ENCODE peak calls at places on chromosomes 6 and 20, in six cellular contexts. C is HepG2, Z is A549, F is endothelial cell of umbilical vein, B is K562, T is GM12878. S is an unnamed sample.

GRCh38 chr6:109242923-109243322 is 139.3 kb downstream of the CD164 start:
- DNase-seq in T (no peak), Z (no peak), F (no peak), B (no peak), C (no peak), S (no peak)

GRCh38 chr6:57313711-57314471 is 3.5 kb upstream of the PRIM2 start:
- DNase-seq in C (no peak), T (no peak), Z (peak), F (peak), B (no peak), S (no peak)

GRCh38 chr6:164097557-164098398 is 683.3 kb downstream of the QKI start:
- DNase-seq in T (no peak), Z (no peak), C (no peak), B (no peak), F (peak), S (peak)

GRCh38 chr6:110873981-110874879 is at the start of gene AMD1:
- DNase-seq in B (peak), C (peak), T (peak), Z (peak), F (peak), S (peak)

GRCh38 chr20:25279403-25279802 is 31.5 kb downstream of the PYGB start:
- DNase-seq in Z (no peak), C (no peak), B (no peak), T (no peak), F (no peak), S (no peak)

GRCh38 chr6:113359155-113360140 is 497.7 kb upstream of the MARCKS start:
- DNase-seq in B (no peak), Z (peak), C (no peak), T (no peak), F (peak), S (no peak)

GRCh38 chr20:41889871-41890224 is 271.7 kb upstream of the CHD6 start:
- DNase-seq in B (no peak), Z (no peak), C (no peak), T (no peak), F (no peak), S (no peak)

GRCh38 chr6:35327349-35328027 is 14.9 kb upstream of the PPARD start:
- DNase-seq in Z (peak), B (peak), C (peak), T (no peak), F (peak), S (peak)

GRCh38 chr6:16505711-16506362 is 255.4 kb downstream of the ATXN1 start:
- DNase-seq in F (peak), B (no peak), C (no peak), T (no peak), Z (no peak), S (no peak)

GRCh38 chr20:51767018-51767866 is 948 bp downstream of the ATP9A start:
- DNase-seq in T (no peak), C (peak), Z (peak), B (peak), F (peak), S (no peak)

GRCh38 chr6:166435574-166435973 is 52.8 kb upstream of the MPC1 start:
- DNase-seq in Z (no peak), C (no peak), F (no peak), B (no peak), T (no peak), S (peak)

GRCh38 chr6:40763001-40763400 is 175.8 kb upstream of the LRFN2 start:
- DNase-seq in Z (no peak), F (no peak), C (no peak), B (no peak), T (no peak), S (no peak)

GRCh38 chr20:11791316-11792228 is 126.1 kb upstream of the BTBD3 start:
- DNase-seq in B (no peak), T (no peak), F (no peak), C (no peak), Z (peak), S (no peak)

GRCh38 chr6:21826031-21826430 is 232.5 kb downstream of the SOX4 start:
- DNase-seq in B (no peak), Z (peak), F (no peak), C (peak), T (no peak), S (no peak)

GRCh38 chr6:117558818-117559217 is 43.5 kb downstream of the GOPC start:
- DNase-seq in F (no peak), Z (no peak), C (no peak), B (no peak), T (no peak), S (no peak)

GRCh38 chr6:150253489-150253888 is 110.6 kb downstream of the PPP1R14C start:
- DNase-seq in Z (no peak), B (no peak), T (no peak), C (no peak), F (no peak), S (no peak)

GRCh38 chr20:47071646-47072185 is 177.1 kb downstream of the EYA2 start:
- DNase-seq in F (no peak), T (no peak), C (no peak), Z (no peak), B (no peak), S (no peak)

GRCh38 chr6:36840471-36841461 is 1.5 kb upstream of the CPNE5 start:
- DNase-seq in T (no peak), F (no peak), C (peak), B (no peak), Z (no peak), S (peak)

GRCh38 chr20:10249048-10249770 is 30.6 kb downstream of the SNAP25 start:
- DNase-seq in C (no peak), F (no peak), T (no peak), Z (peak), B (no peak), S (no peak)

GRCh38 chr6:84762220-84762940 is 2.0 kb downstream of the TBX18 start:
- DNase-seq in C (no peak), Z (peak), B (peak), T (no peak), F (peak), S (no peak)

GRCh38 chr6:6810727-6811126 is 222.2 kb downstream of the LY86 start:
- DNase-seq in B (no peak), F (no peak), Z (no peak), T (no peak), C (no peak), S (no peak)

GRCh38 chr6:16200231-16200941 is 38.0 kb upstream of the GMPR start:
- DNase-seq in F (no peak), Z (no peak), B (no peak), C (no peak), T (no peak), S (no peak)

GRCh38 chr20:36885355-36885754 is 9.4 kb downstream of the TLDC2 start:
- DNase-seq in F (no peak), Z (peak), C (no peak), B (peak), T (no peak), S (no peak)

GRCh38 chr20:48919336-48919881 is 2.1 kb upstream of the ARFGEF2 start:
- DNase-seq in C (no peak), T (no peak), Z (no peak), F (no peak), B (no peak), S (no peak)

GRCh38 chr20:48920527-48921167 is 864 bp upstream of the ARFGEF2 start:
- DNase-seq in T (no peak), F (no peak), Z (no peak), C (no peak), B (no peak), S (no peak)

GRCh38 chr20:48921883-48922867 is 664 bp downstream of the ARFGEF2 start:
- DNase-seq in T (no peak), B (peak), C (peak), F (peak), Z (peak), S (peak)

GRCh38 chr20:48921168-48921882 is at the start of gene ARFGEF2:
- DNase-seq in Z (peak), F (peak), C (peak), T (peak), B (peak), S (peak)

DNA sequence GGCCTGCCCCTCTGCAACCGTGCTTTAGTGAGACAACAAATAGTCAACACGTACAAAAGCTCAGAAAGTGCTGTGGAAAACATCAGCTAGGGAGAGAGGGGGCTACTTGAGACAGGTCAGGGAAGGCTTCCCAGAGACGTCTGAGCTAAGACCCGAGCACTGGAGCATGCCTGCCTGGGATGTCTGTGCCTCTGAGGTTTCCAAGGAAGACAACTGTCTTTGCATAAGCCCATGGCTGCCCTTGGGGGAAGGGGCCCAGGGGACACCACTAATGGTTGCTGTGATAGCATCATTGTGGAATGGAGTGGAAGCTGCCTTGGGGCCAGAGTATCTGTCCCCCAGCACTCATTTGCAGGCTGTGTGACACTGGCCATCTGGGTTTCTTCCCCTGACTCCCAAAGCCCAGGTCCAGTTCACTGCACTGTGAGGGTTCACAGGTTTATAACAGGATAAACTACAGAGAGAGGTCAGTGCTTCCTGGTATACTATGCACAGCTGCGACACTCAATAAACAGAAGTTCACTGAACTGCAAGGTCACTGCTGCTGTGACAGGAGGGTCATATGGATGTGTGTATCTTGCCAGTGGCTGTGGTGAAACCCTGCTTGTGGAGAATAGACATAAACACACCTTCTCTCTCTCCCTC is 1.5 kb upstream of the ARFGEF2 start:
- DNase-seq in C (peak), F (no peak), B (no peak), Z (no peak), T (no peak), S (peak)
- H3K4me3 ChIP-seq in C (no peak), F (no peak), B (no peak), Z (peak), T (no peak), S (no peak)

GRCh38 chr6:101740631-101741030 is 347.1 kb downstream of the GRIK2 start:
- DNase-seq in F (no peak), T (no peak), B (no peak), Z (no peak), C (no peak), S (no peak)
- TF ChIP-seq MYC in F (no peak), T (no peak), B (no peak), Z (no peak), C (no peak), S (no peak)

GRCh38 chr6:88963139-88964090 is at the start of gene RNGTT:
- DNase-seq in F (peak), T (peak), C (peak), Z (peak), B (peak), S (peak)
- TF ChIP-seq POLR2A in F (peak), T (peak), C (peak), Z (peak), B (peak), S (peak)

GRCh38 chr6:137849709-137850093 is 17.4 kb upstream of the TNFAIP3 start:
- DNase-seq in F (no peak), Z (no peak), T (no peak), C (no peak), B (no peak), S (no peak)

GRCh38 chr6:137848672-137849071 is 18.4 kb upstream of the TNFAIP3 start:
- DNase-seq in C (peak), F (no peak), T (no peak), Z (no peak), B (no peak), S (no peak)

GRCh38 chr6:137847748-137848147 is 19.3 kb upstream of the TNFAIP3 start:
- DNase-seq in Z (no peak), B (no peak), T (no peak), C (no peak), F (no peak), S (no peak)

GRCh38 chr6:137850137-137850714 is 16.8 kb upstream of the TNFAIP3 start:
- DNase-seq in B (no peak), T (no peak), F (no peak), C (no peak), Z (no peak), S (no peak)

DNA sequence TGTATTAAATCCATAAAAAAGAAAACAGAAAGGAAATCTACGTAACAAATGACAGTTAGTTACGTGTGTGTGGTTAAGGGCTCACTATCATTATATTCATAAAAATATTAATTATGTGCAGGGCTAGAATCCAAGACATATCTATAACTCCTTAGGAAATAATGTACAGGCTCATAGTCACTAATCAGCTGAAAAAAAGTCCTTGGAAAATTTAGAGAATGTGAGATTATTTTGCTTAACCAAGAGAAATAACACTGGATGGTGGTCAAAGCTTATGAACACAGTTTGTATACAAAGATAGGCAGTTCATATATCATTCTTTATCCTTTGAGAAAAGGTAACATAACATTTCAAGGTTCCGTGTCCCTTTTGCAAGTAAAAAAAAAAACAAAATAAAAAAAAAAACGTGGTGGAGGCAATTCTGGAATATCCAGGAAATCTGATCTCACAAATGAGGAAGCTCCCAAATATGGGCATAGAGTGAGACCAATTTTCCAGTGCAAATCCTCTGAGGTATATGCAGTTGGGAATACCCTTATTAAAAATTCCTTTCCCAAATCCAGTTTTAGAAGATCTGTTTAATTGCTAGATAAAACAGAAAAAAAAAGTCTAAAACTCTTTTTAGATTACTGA is 17.9 kb upstream of the TNFAIP3 start:
- DNase-seq in F (no peak), B (no peak), T (no peak), Z (no peak), C (no peak), S (no peak)
- H3K4me3 ChIP-seq in F (no peak), B (no peak), T (no peak), Z (no peak), C (no peak), S (no peak)

DNA sequence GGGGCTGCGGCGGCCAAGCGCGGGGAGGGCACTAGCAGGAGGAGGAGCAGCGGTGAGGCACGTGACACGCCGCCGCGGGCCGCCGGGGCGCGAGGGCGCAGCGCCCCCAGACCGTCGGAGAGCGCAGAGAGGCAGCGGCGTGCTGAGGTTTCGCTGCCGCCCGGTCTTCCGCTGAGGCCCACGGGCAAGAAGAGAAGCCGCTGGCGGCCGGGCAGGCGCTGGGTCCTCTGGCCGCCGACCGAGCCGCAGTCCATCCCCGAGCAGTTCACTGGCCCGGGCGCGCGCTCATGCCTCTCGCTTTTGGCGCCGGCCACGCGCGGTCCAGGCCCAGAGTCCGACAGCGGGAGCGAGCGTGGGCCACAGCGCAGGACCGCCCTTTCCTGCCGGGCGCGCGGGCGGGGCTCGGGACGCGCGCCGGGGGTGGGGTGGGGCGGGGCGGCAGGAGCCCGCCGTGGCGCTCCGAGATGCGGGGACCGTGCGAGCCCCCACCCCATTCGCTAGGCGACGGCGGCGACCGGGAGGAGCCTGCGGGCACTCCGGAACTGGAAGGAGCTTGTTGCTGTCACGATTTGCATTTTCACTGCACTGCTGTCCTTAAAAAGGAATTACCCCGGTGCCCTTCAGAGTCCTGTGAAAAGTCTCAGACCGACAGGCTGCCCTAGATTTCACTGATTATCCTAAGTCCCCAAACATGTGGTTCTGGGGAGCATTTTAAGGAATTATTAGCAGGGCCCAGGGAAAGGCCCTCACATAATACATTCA is at the start of gene MCUR1:
- DNase-seq in B (peak), Z (peak), F (peak), T (peak), C (peak), S (peak)
- TF ChIP-seq MYC in B (no peak), Z (peak), F (no peak), T (peak), C (peak), S (no peak)

GRCh38 chr20:63696628-63697356 is at the start of gene TNFRSF6B:
- DNase-seq in C (no peak), T (no peak), F (peak), B (no peak), Z (no peak), S (no peak)
- TF ChIP-seq POLR2A in C (no peak), T (peak), F (peak), B (peak), Z (no peak), S (peak)

GRCh38 chr6:106716966-106717365 is 87.6 kb downstream of the QRSL1 start:
- DNase-seq in Z (no peak), F (no peak), B (no peak), C (no peak), T (no peak), S (no peak)
- H3K4me3 ChIP-seq in Z (no peak), F (no peak), B (no peak), C (no peak), T (no peak), S (no peak)

GRCh38 chr20:38651562-38651961 is 50.0 kb downstream of the ARHGAP40 start:
- DNase-seq in F (no peak), Z (no peak), T (no peak), B (no peak), C (no peak), S (no peak)

GRCh38 chr20:38650010-38650409 is 48.4 kb downstream of the ARHGAP40 start:
- DNase-seq in T (no peak), F (no peak), Z (no peak), B (no peak), C (no peak), S (peak)

GRCh38 chr20:38651154-38651553 is 49.5 kb downstream of the ARHGAP40 start:
- DNase-seq in C (no peak), B (no peak), T (no peak), Z (peak), F (no peak), S (no peak)

GRCh38 chr20:38645980-38646858 is 44.6 kb downstream of the ARHGAP40 start:
- DNase-seq in Z (peak), C (peak), T (peak), F (peak), B (peak), S (peak)

DNA sequence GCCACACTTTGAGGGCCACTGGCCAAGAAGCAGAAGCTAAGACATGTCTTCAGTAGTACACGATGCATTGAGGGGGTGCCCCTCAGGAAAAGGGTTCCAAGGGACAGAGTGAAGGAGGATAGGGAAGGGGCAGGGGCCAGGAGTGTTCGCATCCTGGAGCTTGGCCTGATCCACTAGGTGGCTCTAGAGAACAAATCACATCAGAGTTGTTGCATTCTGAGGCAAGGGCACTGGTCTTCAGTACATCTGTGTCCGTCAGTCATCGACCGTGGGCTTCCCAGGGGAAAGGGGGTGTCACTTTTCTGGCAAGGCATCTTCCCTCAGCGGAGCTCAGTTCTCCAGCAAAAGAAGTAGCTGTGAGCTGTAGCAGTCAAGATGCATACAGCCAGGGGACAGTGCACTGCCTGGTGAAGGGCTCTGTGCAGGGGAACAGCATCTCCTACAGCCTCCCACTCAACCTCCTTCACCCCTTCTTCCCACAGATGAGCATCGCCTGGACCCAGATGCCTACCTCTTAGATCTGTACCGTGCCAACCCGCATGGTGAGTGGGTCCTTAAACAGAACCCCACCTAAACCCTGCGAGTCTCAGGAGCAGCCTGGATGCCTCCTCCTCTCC is 47.8 kb downstream of the ARHGAP40 start:
- DNase-seq in F (peak), B (peak), T (no peak), C (peak), Z (peak), S (peak)
- TF ChIP-seq MYC in F (no peak), B (no peak), T (no peak), C (no peak), Z (no peak), S (no peak)

GRCh38 chr20:49286689-49287551 is 9.1 kb upstream of the ZNFX1 start:
- DNase-seq in F (no peak), T (no peak), B (no peak), Z (peak), C (peak), S (peak)

GRCh38 chr20:49288250-49288751 is 10.4 kb upstream of the ZNFX1 start:
- DNase-seq in C (no peak), Z (no peak), T (no peak), F (no peak), B (no peak), S (no peak)

GRCh38 chr20:49288784-49289696 is 11.2 kb upstream of the ZNFX1 start:
- DNase-seq in Z (no peak), F (no peak), T (no peak), C (no peak), B (no peak), S (no peak)

GRCh38 chr20:49285813-49286494 is 8.1 kb upstream of the ZNFX1 start:
- DNase-seq in C (no peak), B (no peak), F (no peak), T (no peak), Z (no peak), S (no peak)

GRCh38 chr20:49287555-49288249 is 9.8 kb upstream of the ZNFX1 start:
- DNase-seq in C (peak), F (peak), Z (no peak), T (no peak), B (no peak), S (no peak)
- TF ChIP-seq POLR2A in C (peak), F (peak), Z (no peak), T (no peak), B (peak), S (no peak)

DNA sequence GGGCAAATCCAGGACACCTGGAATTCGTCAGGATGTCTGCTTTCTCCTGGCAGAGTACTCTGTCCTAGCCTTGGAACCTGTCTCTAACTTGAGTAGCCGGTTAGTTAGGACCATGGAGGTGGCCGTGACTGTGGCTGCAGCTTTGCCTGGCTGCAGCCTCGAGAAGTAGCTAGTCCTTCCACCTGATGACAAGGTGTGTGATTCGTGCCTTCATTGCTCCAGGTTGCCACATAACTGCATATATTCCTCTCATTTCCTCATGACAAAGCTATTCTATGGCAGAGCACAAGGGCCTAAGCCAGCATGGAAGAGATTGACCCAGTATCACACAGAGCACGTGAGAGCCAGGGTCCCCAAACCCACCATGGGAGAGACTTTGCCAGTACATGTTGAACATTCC is 39.8 kb upstream of the KIF25 start:
- DNase-seq in C (no peak), Z (no peak), F (no peak), T (no peak), B (no peak), S (no peak)
- H3K4me3 ChIP-seq in C (no peak), Z (no peak), F (no peak), T (no peak), B (no peak), S (no peak)

S was measured in NB4.